ENCODE peak calls at places on chromosome 18, in seven cellular contexts. N is stimulated activated CD4-positive, alpha-beta T cell treated with anti-CD3 and anti-CD28 coated beads, Interleukin-4, amount 100 ng/mL, for 24 hours; V is NCI-H1105; Q is choroid plexus epithelial cell; F is NCI-H1694; M is fibroblast of villous mesenchyme; W is stimulated activated CD8-positive, alpha-beta memory T cell treated with anti-CD3 and anti-CD28 coated beads, Interleukin-4, amount 100 ng/mL, for 48 hours. I is an unnamed sample.

GRCh38 chr18:51659781-51660180 is 462.3 kb upstream of the MEX3C start:
- DNase-seq in N (no peak), V (no peak), Q (no peak), F (no peak), M (no peak), W (no peak), I (no peak)

GRCh38 chr18:78994000-78994399 is 14.4 kb downstream of the SALL3 start:
- DNase-seq in N (no peak), V (no peak), Q (no peak), F (no peak), M (no peak), W (no peak), I (no peak)

GRCh38 chr18:22088029-22088428 is 81.4 kb upstream of the GATA6 start:
- DNase-seq in N (no peak), V (no peak), Q (no peak), F (no peak), M (peak), W (no peak), I (no peak)

GRCh38 chr18:57029761-57030160 is 117.1 kb upstream of the BOD1L2 start:
- DNase-seq in N (no peak), V (no peak), Q (peak), F (peak), M (no peak), W (no peak), I (no peak)

GRCh38 chr18:3209859-3210569 is 9.8 kb downstream of the MYOM1 start:
- DNase-seq in N (no peak), V (no peak), Q (no peak), F (no peak), M (no peak), W (no peak), I (no peak)

GRCh38 chr18:45687617-45688016 is 36.4 kb upstream of the SLC14A1 start:
- DNase-seq in N (no peak), V (no peak), Q (peak), F (no peak), M (no peak), W (peak), I (no peak)

GRCh38 chr18:21181763-21182162 is 60.3 kb upstream of the GREB1L start:
- DNase-seq in N (no peak), V (no peak), Q (no peak), F (no peak), M (no peak), W (no peak), I (no peak)

GRCh38 chr18:23158058-23158457 is 22.8 kb downstream of the CABLES1 start:
- DNase-seq in N (no peak), V (no peak), Q (no peak), F (no peak), M (no peak), W (no peak), I (no peak)

GRCh38 chr18:13414542-13414941 is 196.0 kb downstream of the LDLRAD4 start:
- DNase-seq in N (no peak), V (no peak), Q (no peak), F (no peak), M (no peak), W (no peak), I (no peak)

I was measured in Ammon's horn.